ENCODE peak calls at places on chromosomes 7 and 10, in six cellular contexts. One of them, this sample, is unnamed.

GRCh38 chr10:122152544-122152943 is 118.6 kb upstream of the BTBD16 start:
- DNase-seq in HFFc6: peak
- DNase-seq in right cardiac atrium: peak
- DNase-seq in endothelial cell: no peak
- DNase-seq in H9: no peak
- DNase-seq in coronary artery: peak
- DNase-seq in this sample: no peak

GRCh38 chr10:7625009-7625408 is 41.8 kb downstream of the ITIH5 start:
- DNase-seq in HFFc6: no peak
- DNase-seq in H9: no peak
- DNase-seq in endothelial cell: no peak
- DNase-seq in coronary artery: no peak
- DNase-seq in right cardiac atrium: no peak
- DNase-seq in this sample: no peak

GRCh38 chr10:69217119-69217754 is 2.9 kb upstream of the HKDC1 start:
- DNase-seq in coronary artery: no peak
- DNase-seq in right cardiac atrium: no peak
- DNase-seq in endothelial cell: no peak
- DNase-seq in HFFc6: peak
- DNase-seq in H9: no peak
- DNase-seq in this sample: peak

GRCh38 chr10:3811331-3811870 is 26.4 kb upstream of the KLF6 start:
- DNase-seq in coronary artery: no peak
- DNase-seq in HFFc6: no peak
- DNase-seq in endothelial cell: no peak
- DNase-seq in H9: no peak
- DNase-seq in right cardiac atrium: no peak
- DNase-seq in this sample: no peak

GRCh38 chr10:85570871-85571270 is 795.7 kb downstream of the GRID1 start:
- DNase-seq in coronary artery: no peak
- DNase-seq in HFFc6: no peak
- DNase-seq in endothelial cell: no peak
- DNase-seq in H9: no peak
- DNase-seq in right cardiac atrium: no peak
- DNase-seq in this sample: no peak

GRCh38 chr10:18650618-18651017 is 769 bp downstream of the NSUN6 start:
- DNase-seq in H9: no peak
- DNase-seq in coronary artery: no peak
- DNase-seq in HFFc6: no peak
- DNase-seq in right cardiac atrium: no peak
- DNase-seq in endothelial cell: no peak
- DNase-seq in this sample: no peak

GRCh38 chr10:12445701-12446334 is 96.5 kb downstream of the CAMK1D start:
- DNase-seq in endothelial cell: no peak
- DNase-seq in H9: no peak
- DNase-seq in HFFc6: no peak
- DNase-seq in coronary artery: no peak
- DNase-seq in right cardiac atrium: no peak
- DNase-seq in this sample: no peak

GRCh38 chr10:20058135-20058534 is 241.9 kb downstream of the PLXDC2 start:
- DNase-seq in right cardiac atrium: no peak
- DNase-seq in H9: no peak
- DNase-seq in coronary artery: no peak
- DNase-seq in endothelial cell: no peak
- DNase-seq in HFFc6: no peak
- DNase-seq in this sample: no peak

GRCh38 chr7:132337450-132338080 is 238.7 kb downstream of the PLXNA4 start:
- DNase-seq in coronary artery: no peak
- DNase-seq in right cardiac atrium: no peak
- DNase-seq in endothelial cell: no peak
- DNase-seq in HFFc6: no peak
- DNase-seq in H9: no peak
- DNase-seq in this sample: no peak

GRCh38 chr10:75034131-75034512 is 77.3 kb upstream of the SAMD8 start:
- DNase-seq in right cardiac atrium: no peak
- DNase-seq in coronary artery: no peak
- DNase-seq in endothelial cell: no peak
- DNase-seq in HFFc6: no peak
- DNase-seq in H9: no peak
- DNase-seq in this sample: no peak

GRCh38 chr10:101660268-101660667 is 34.7 kb downstream of the FBXW4 start:
- DNase-seq in H9: no peak
- DNase-seq in right cardiac atrium: no peak
- DNase-seq in coronary artery: no peak
- DNase-seq in HFFc6: no peak
- DNase-seq in endothelial cell: no peak
- DNase-seq in this sample: no peak

GRCh38 chr10:103759100-103759781 is 96.1 kb downstream of the SH3PXD2A start:
- DNase-seq in coronary artery: no peak
- DNase-seq in right cardiac atrium: no peak
- DNase-seq in HFFc6: peak
- DNase-seq in endothelial cell: peak
- DNase-seq in H9: no peak
- DNase-seq in this sample: no peak

GRCh38 chr7:128812514-128813168 is 17.6 kb upstream of the FLNC start:
- DNase-seq in HFFc6: no peak
- DNase-seq in right cardiac atrium: peak
- DNase-seq in endothelial cell: no peak
- DNase-seq in H9: no peak
- DNase-seq in coronary artery: no peak
- DNase-seq in this sample: no peak

GRCh38 chr7:127713758-127714157 is 61.8 kb downstream of the SND1 start:
- DNase-seq in coronary artery: no peak
- DNase-seq in endothelial cell: no peak
- DNase-seq in HFFc6: no peak
- DNase-seq in right cardiac atrium: peak
- DNase-seq in H9: no peak
- DNase-seq in this sample: no peak

GRCh38 chr10:79223346-79224048 is 123.8 kb upstream of the PPIF start:
- DNase-seq in right cardiac atrium: peak
- DNase-seq in coronary artery: no peak
- DNase-seq in H9: no peak
- DNase-seq in endothelial cell: no peak
- DNase-seq in HFFc6: no peak
- DNase-seq in this sample: peak

GRCh38 chr7:74412061-74412460 is 41.6 kb upstream of the GTF2IRD1 start:
- DNase-seq in coronary artery: no peak
- DNase-seq in H9: no peak
- DNase-seq in right cardiac atrium: no peak
- DNase-seq in HFFc6: no peak
- DNase-seq in endothelial cell: no peak
- DNase-seq in this sample: no peak

GRCh38 chr10:84198206-84198915 is 4.0 kb downstream of the CDHR1 start:
- DNase-seq in right cardiac atrium: no peak
- DNase-seq in HFFc6: no peak
- DNase-seq in coronary artery: no peak
- DNase-seq in H9: no peak
- DNase-seq in endothelial cell: no peak
- DNase-seq in this sample: no peak

GRCh38 chr7:68485253-68485914 is 1112.9 kb upstream of the AUTS2 start:
- DNase-seq in right cardiac atrium: no peak
- DNase-seq in HFFc6: no peak
- DNase-seq in endothelial cell: no peak
- DNase-seq in coronary artery: no peak
- DNase-seq in H9: no peak
- DNase-seq in this sample: no peak

GRCh38 chr7:37247881-37248280 is 200.8 kb downstream of the ELMO1 start:
- DNase-seq in H9: peak
- DNase-seq in right cardiac atrium: peak
- DNase-seq in HFFc6: no peak
- DNase-seq in coronary artery: no peak
- DNase-seq in endothelial cell: no peak
- DNase-seq in this sample: peak

GRCh38 chr7:157693071-157693520 is 356.3 kb downstream of the DNAJB6 start:
- DNase-seq in endothelial cell: no peak
- DNase-seq in right cardiac atrium: no peak
- DNase-seq in HFFc6: no peak
- DNase-seq in H9: peak
- DNase-seq in coronary artery: no peak
- DNase-seq in this sample: no peak

GRCh38 chr7:77538908-77539212 is 1.8 kb downstream of the PTPN12 start:
- DNase-seq in HFFc6: no peak
- DNase-seq in coronary artery: no peak
- DNase-seq in H9: no peak
- DNase-seq in right cardiac atrium: no peak
- DNase-seq in endothelial cell: no peak
- DNase-seq in this sample: no peak

GRCh38 chr7:155676052-155676451 is 31.6 kb downstream of the RBM33 start:
- DNase-seq in coronary artery: no peak
- DNase-seq in H9: no peak
- DNase-seq in HFFc6: no peak
- DNase-seq in right cardiac atrium: no peak
- DNase-seq in endothelial cell: no peak
- DNase-seq in this sample: no peak

GRCh38 chr7:114422478-114423217 is 8.0 kb downstream of the FOXP2 start:
- DNase-seq in H9: no peak
- DNase-seq in right cardiac atrium: no peak
- DNase-seq in HFFc6: no peak
- DNase-seq in endothelial cell: no peak
- DNase-seq in coronary artery: no peak
- DNase-seq in this sample: peak

GRCh38 chr7:134630890-134631289 is 15.8 kb upstream of the BPGM start:
- DNase-seq in H9: no peak
- DNase-seq in endothelial cell: no peak
- DNase-seq in coronary artery: no peak
- DNase-seq in right cardiac atrium: no peak
- DNase-seq in HFFc6: peak
- DNase-seq in this sample: no peak

GRCh38 chr7:131040467-131040932 is 287.2 kb upstream of the MKLN1 start:
- DNase-seq in HFFc6: peak
- DNase-seq in H9: peak
- DNase-seq in right cardiac atrium: no peak
- DNase-seq in coronary artery: no peak
- DNase-seq in endothelial cell: peak
- DNase-seq in this sample: peak

GRCh38 chr7:157000741-157001653 is 9.5 kb downstream of the MNX1 start:
- DNase-seq in H9: no peak
- DNase-seq in HFFc6: no peak
- DNase-seq in endothelial cell: no peak
- DNase-seq in coronary artery: peak
- DNase-seq in right cardiac atrium: no peak
- DNase-seq in this sample: no peak

GRCh38 chr10:124464028-124464751 is 2.6 kb downstream of the LHPP start:
- DNase-seq in coronary artery: no peak
- DNase-seq in endothelial cell: no peak
- DNase-seq in HFFc6: no peak
- DNase-seq in H9: no peak
- DNase-seq in right cardiac atrium: no peak
- DNase-seq in this sample: no peak